ENCODE peak calls at places on chromosomes 5 and 9, in five cellular contexts. V, A, M, X and G are unnamed samples. For H3K4me1, the result is how much of the 10 kb centered on the place peaks cover.

GRCh38 chr9:5838884-5839571 is 6.1 kb upstream of the ERMP1 start:
- DNase-seq in V (no peak), A (peak), M (peak), X (no peak), G (no peak)

GRCh38 chr5:34490501-34491250 is 165.5 kb upstream of the RAI14 start:
- DNase-seq in V (no peak), A (no peak), M (peak), X (no peak), G (no peak)

GRCh38 chr9:92617195-92617813 is 52.6 kb downstream of the IPPK start:
- DNase-seq in V (no peak), A (no peak), M (no peak), X (no peak), G (no peak)

GRCh38 chr9:84254972-84255371 is 85.6 kb downstream of the SLC28A3 start:
- DNase-seq in V (no peak), A (no peak), M (no peak), X (no peak), G (no peak)

GRCh38 chr5:76280494-76280893 is 122.6 kb upstream of the IQGAP2 start:
- DNase-seq in V (no peak), A (no peak), M (no peak), X (no peak), G (no peak)

GRCh38 chr5:151718168-151718567 is 31.5 kb upstream of the SPARC start:
- DNase-seq in V (no peak), A (peak), M (no peak), X (no peak), G (no peak)

GRCh38 chr5:180648658-180649296 is 623 bp downstream of the FLT4 start:
- DNase-seq in V (no peak), A (no peak), M (no peak), X (no peak), G (no peak)

GRCh38 chr9:72726951-72727350 is 205.5 kb downstream of the TMC1 start:
- DNase-seq in V (no peak), A (peak), M (peak), X (no peak), G (no peak)

GRCh38 chr5:38207343-38207742 is 51.0 kb upstream of the EGFLAM start:
- DNase-seq in V (no peak), A (no peak), M (no peak), X (no peak), G (no peak)

GRCh38 chr5:17720070-17720469 is 85.8 kb downstream of the TAF11L14 start:
- DNase-seq in V (no peak), A (no peak), M (no peak), X (no peak), G (no peak)

GRCh38 chr9:81461196-81461595 is 228.2 kb downstream of the TLE1 start:
- DNase-seq in V (no peak), A (peak), M (peak), X (no peak), G (no peak)

GRCh38 chr9:76453785-76454184 is 5.2 kb upstream of the GCNT1 start:
- DNase-seq in V (no peak), A (peak), M (peak), X (no peak), G (no peak)

GRCh38 chr9:114484854-114485443 is 20.3 kb downstream of the WHRN start:
- DNase-seq in V (no peak), A (peak), M (peak), X (no peak), G (no peak)

GRCh38 chr5:55578771-55579170 is 44.0 kb upstream of the PLPP1 start:
- DNase-seq in V (no peak), A (peak), M (peak), X (no peak), G (no peak)

GRCh38 chr9:129009584-129010141 is 18.5 kb downstream of the SH3GLB2 start:
- DNase-seq in V (peak), A (no peak), M (no peak), X (no peak), G (no peak)

GRCh38 chr9:98658965-98659364 is 49.8 kb downstream of the GABBR2 start:
- DNase-seq in V (no peak), A (peak), M (peak), X (no peak), G (no peak)

GRCh38 chr5:111299067-111299481 is 74.9 kb downstream of the CAMK4 start:
- DNase-seq in V (no peak), A (no peak), M (peak), X (no peak), G (no peak)

GRCh38 chr9:128685636-128686489 is 3.2 kb upstream of the SET start:
- DNase-seq in V (no peak), A (no peak), M (no peak), X (peak), G (no peak)

GRCh38 chr5:9112520-9113291 is 433.2 kb downstream of the SEMA5A start:
- DNase-seq in V (no peak), A (peak), M (no peak), X (no peak), G (no peak)

GRCh38 chr5:88452820-88453219 is 184.2 kb upstream of the TMEM161B start:
- DNase-seq in V (no peak), A (peak), M (no peak), X (no peak), G (no peak)

GRCh38 chr5:55303238-55303690 is 4.2 kb downstream of the DHX29 start:
- DNase-seq in V (no peak), A (peak), M (peak), X (no peak), G (no peak)

GRCh38 chr5:126004636-126005035 is 418.6 kb upstream of the GRAMD2B start:
- DNase-seq in V (no peak), A (peak), M (no peak), X (no peak), G (no peak)

GRCh38 chr5:52989025-52989780 is at the start of gene ITGA2:
- DNase-seq in V (peak), A (peak), M (peak), X (peak), G (no peak)

GRCh38 chr9:127866535-127866934 is 10.9 kb downstream of the AK1 start:
- DNase-seq in V (no peak), A (no peak), M (no peak), X (no peak), G (no peak)

GRCh38 chr9:126663661-126664072 is 49.9 kb downstream of the LMX1B start:
- DNase-seq in V (no peak), A (no peak), M (no peak), X (no peak), G (no peak)

GRCh38 chr9:128632486-128632885 is 24.2 kb downstream of the DYNC2I2 start:
- DNase-seq in V (no peak), A (no peak), M (no peak), X (no peak), G (no peak)

GRCh38 chr9:35652829-35653209 is 2.1 kb upstream of the SIT1 start:
- DNase-seq in V (no peak), A (no peak), M (no peak), X (no peak), G (no peak)

GRCh38 chr9:127721391-127721821 is 5.5 kb downstream of the TTC16 start:
- DNase-seq in V (no peak), A (no peak), M (no peak), X (no peak), G (no peak)

GRCh38 chr5:163261647-163262269 is 175.6 kb upstream of the CCNG1 start:
- DNase-seq in V (no peak), A (no peak), M (no peak), X (no peak), G (no peak)

GRCh38 chr9:114613087-114613486 is 2.0 kb downstream of the TMEM268 start:
- DNase-seq in V (no peak), A (no peak), M (no peak), X (no peak), G (no peak)

GRCh38 chr9:123453904-123454321 is 97.9 kb downstream of the CRB2 start:
- DNase-seq in V (no peak), A (peak), M (peak), X (no peak), G (no peak)

GRCh38 chr5:69271376-69271775 is 36.7 kb downstream of the CDK7 start:
- DNase-seq in V (no peak), A (peak), M (peak), X (no peak), G (no peak)

GRCh38 chr9:132600326-132600984 is 18.0 kb downstream of the BARHL1 start:
- DNase-seq in V (no peak), A (no peak), M (no peak), X (no peak), G (no peak)

GRCh38 chr5:113508756-113509155 is 4.7 kb upstream of the YTHDC2 start:
- DNase-seq in V (no peak), A (peak), M (no peak), X (no peak), G (no peak)

GRCh38 chr5:119074419-119074818 is 3.5 kb downstream of the DMXL1 start:
- DNase-seq in V (no peak), A (no peak), M (no peak), X (no peak), G (no peak)
- H3K4me1 ChIP-seq in V (under half), A (under half), M (under half), X (half or more), G (under half)

DNA sequence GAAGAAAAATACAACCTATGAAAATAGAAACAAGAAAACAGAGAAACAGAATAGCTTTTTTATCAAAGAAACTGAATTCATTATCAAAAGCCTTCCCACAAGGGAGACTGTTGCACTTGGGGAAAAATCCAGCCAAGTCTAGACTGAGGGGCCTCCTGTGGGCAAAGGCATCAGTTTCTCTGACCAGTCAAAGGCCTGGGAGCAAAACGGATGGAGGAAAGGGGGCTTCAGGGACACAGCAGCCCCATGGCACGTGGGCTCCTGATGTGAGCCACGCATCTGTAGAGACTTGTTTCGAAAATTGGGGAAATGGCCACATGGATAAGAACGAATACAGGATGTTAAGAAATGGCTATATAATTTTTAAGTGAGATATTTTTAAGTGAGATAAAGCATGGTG is 21.1 kb downstream of the ZDHHC11B start:
- DNase-seq in V (no peak), A (no peak), M (no peak), X (no peak), G (no peak)
- H3K4me1 ChIP-seq in V (under half), A (under half), M (under half), X (under half), G (under half)

DNA sequence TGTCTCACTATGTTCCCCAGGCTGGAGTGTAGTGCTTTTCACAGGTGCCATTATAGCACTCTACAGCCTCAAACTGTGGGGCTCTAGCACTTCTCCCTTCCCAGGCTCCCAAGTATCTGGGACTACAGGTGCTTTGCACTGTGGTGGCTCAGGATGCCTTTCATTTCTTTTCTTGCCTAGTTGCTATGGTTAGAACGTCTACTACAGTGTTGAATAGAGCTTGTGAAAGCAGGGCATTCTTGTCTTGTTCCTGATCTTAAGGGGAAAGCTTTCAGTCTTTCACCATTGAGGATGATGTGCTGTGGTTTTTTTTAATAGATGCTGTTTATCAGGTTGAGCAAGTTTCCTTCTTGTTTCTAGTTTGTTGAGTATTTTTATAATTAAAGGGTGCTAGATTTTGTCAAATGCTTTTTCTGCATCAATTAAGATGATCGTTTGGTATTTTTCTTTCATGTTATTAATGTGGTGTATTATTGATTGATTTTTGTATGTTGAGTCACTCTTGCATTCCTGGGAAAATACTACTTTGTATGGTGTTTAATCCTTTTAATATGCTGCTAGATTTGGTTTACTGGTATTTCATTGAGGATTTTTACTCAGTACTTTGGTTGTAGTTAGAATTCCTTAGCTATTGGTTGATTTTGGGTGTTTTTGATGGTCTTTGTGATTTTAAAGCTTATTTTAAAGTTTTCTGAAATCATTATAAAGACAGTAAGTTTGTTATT is 35.6 kb downstream of the GPBP1 start:
- DNase-seq in V (no peak), A (peak), M (no peak), X (no peak), G (no peak)
- H3K4me1 ChIP-seq in V (under half), A (under half), M (under half), X (half or more), G (under half)

DNA sequence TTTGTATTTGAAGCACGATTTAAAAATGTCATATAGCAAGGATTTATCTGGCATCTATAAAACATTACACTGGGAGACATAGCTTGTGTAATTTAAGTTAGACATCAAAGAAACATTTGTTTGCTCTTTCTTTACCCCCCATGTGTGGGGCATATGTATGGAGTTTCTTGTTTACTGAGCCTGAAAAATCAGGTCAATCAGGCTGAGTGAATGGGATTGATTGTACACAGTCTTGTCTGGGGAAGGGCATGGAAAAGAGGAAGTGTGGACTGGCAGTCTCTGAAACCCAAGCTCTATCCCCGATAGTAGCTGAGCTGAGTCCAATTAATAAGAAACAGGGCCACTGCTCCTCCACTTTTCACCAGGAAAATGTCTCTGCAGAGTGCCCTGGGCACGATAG is 49.4 kb downstream of the SLC46A2 start:
- DNase-seq in V (no peak), A (no peak), M (no peak), X (no peak), G (no peak)
- H3K4me1 ChIP-seq in V (under half), A (under half), M (under half), X (under half), G (under half)

DNA sequence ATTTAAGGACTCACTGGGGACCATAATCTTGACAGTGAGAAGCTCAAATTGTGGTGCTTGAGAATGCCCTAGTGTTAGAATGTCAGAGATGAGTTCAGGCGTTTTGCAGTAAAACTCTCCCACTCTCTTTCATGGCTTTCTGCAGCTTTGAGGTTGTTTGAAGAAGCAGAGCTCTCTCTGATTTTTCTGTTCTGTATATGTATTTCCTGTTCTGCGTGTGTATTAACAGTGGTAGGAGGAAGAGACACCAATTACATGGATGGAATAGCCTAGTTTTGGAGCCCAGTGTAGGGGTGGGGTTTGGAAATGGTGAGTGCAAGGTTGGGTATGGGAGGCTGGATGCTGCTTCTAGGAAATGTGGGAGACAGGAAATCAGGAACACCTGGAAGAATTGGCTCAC is 12.4 kb downstream of the LARP1 start:
- DNase-seq in V (no peak), A (no peak), M (no peak), X (peak), G (no peak)
- H3K4me1 ChIP-seq in V (half or more), A (under half), M (half or more), X (half or more), G (under half)

GRCh38 chr5:65837139-65837538 is 89.2 kb upstream of the ERBIN start:
- DNase-seq in V (no peak), A (peak), M (peak), X (no peak), G (no peak)
- H3K4me1 ChIP-seq in V (under half), A (under half), M (under half), X (under half), G (under half)

DNA sequence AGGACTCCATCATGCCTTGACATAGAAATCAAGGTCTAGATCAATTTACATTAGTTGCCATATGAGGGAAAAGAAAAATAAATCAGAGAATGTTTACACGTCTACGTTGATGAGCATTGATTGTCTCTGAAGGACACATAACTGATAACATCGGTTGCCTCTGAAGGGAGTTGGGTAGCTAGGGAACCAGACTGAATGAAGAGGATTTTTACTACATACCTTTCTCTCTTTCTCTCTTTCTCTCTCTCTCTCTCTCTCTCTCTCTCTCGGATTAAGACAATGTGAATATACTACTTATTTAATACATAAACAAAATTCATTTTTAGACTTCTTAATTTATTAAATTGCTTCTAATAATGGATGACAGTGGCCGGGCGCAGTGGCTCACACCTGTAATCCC is 118.4 kb upstream of the DAPK1 start:
- DNase-seq in V (no peak), A (no peak), M (no peak), X (no peak), G (no peak)
- H3K4me1 ChIP-seq in V (under half), A (under half), M (under half), X (under half), G (under half)

GRCh38 chr5:142839711-142840441 is 69.7 kb downstream of the ARHGAP26 start:
- DNase-seq in V (peak), A (no peak), M (peak), X (no peak), G (peak)

GRCh38 chr5:142837274-142837673 is 67.1 kb downstream of the ARHGAP26 start:
- DNase-seq in V (no peak), A (no peak), M (no peak), X (no peak), G (no peak)

GRCh38 chr5:142840591-142840990 is 70.4 kb downstream of the ARHGAP26 start:
- DNase-seq in V (no peak), A (no peak), M (no peak), X (no peak), G (no peak)

GRCh38 chr5:142836048-142836447 is 65.9 kb downstream of the ARHGAP26 start:
- DNase-seq in V (no peak), A (no peak), M (no peak), X (no peak), G (no peak)

GRCh38 chr5:142838845-142839244 is 68.7 kb downstream of the ARHGAP26 start:
- DNase-seq in V (no peak), A (no peak), M (no peak), X (no peak), G (no peak)
- H3K4me1 ChIP-seq in V (under half), A (under half), M (under half), X (under half), G (under half)

GRCh38 chr9:95030344-95030743 is 287.2 kb downstream of the FANCC start:
- DNase-seq in V (no peak), A (no peak), M (no peak), X (no peak), G (no peak)

GRCh38 chr9:95029251-95029650 is 288.3 kb downstream of the FANCC start:
- DNase-seq in V (no peak), A (no peak), M (no peak), X (no peak), G (no peak)

GRCh38 chr9:95028855-95029219 is 288.7 kb downstream of the FANCC start:
- DNase-seq in V (no peak), A (no peak), M (no peak), X (no peak), G (no peak)

GRCh38 chr9:95029720-95030119 is 287.8 kb downstream of the FANCC start:
- DNase-seq in V (no peak), A (no peak), M (no peak), X (no peak), G (no peak)

DNA sequence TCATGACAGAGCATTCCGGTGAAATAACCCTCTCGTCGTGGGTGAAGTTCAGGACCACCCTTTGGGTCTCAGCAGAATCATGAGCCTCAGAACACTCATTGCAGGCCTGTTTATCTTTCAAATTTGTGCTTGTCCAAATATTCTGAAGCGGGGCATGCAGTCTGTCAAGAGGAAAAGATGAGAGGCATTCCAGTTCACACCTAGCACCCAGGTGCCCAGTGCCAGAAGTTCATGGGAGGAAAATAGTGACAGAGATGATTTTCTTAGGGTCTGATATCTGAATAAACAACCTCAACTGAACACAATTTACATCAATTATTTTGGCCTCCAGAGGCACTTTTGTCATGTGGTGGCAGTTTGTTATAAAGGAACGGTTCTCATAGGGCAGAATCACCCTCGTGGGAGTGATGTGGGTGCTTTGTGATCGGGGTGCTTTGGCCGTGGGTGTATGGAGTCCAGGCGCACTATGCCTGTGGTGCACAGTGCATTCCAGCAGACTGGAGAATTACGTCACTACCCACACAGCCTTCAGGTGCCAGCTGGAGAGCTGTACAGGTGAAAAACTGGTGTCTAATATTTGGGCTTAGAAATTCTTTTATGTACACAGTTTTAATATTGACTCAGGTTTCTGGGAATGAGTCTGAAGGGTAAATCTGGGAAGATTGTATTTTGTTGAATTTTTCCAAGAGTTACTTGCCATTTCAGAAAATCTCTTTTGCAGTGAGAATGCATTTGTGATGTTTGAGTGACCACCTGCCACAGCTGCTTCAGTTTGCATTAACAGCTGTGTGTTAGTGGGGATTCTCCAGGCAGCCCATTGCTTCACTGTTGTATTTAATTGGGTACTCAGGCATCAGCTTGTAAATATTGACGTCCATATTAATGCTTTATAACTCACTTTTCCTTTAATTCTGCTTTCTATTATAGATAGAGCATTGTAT is 289.3 kb downstream of the FANCC start:
- DNase-seq in V (no peak), A (peak), M (no peak), X (no peak), G (no peak)
- H3K4me1 ChIP-seq in V (half or more), A (under half), M (under half), X (under half), G (half or more)